ENCODE peak calls at places on chromosomes 2 and 18, in nine cellular contexts. One of them, this sample, is unnamed. For H3K4me1, the result is how much of the 10 kb centered on the place peaks cover.

GRCh38 chr2:1690056-1690775 is 54.1 kb downstream of the PXDN start:
- DNase-seq in A549: no peak
- DNase-seq in sigmoid colon: no peak
- DNase-seq in tibial nerve: no peak
- DNase-seq in prostate gland: no peak
- DNase-seq in GM12878: no peak
- DNase-seq in spleen: no peak
- DNase-seq in breast epithelium: no peak
- DNase-seq in suprapubic skin: no peak
- DNase-seq in this sample: no peak

GRCh38 chr2:128442891-128443302 is 124.2 kb upstream of the HS6ST1 start:
- DNase-seq in suprapubic skin: peak
- DNase-seq in breast epithelium: peak
- DNase-seq in GM12878: no peak
- DNase-seq in tibial nerve: no peak
- DNase-seq in A549: no peak
- DNase-seq in spleen: peak
- DNase-seq in sigmoid colon: peak
- DNase-seq in prostate gland: no peak
- DNase-seq in this sample: no peak

GRCh38 chr18:8468911-8469310 is 140.3 kb upstream of the RAB12 start:
- DNase-seq in tibial nerve: no peak
- DNase-seq in spleen: no peak
- DNase-seq in sigmoid colon: no peak
- DNase-seq in prostate gland: no peak
- DNase-seq in A549: no peak
- DNase-seq in breast epithelium: no peak
- DNase-seq in GM12878: no peak
- DNase-seq in suprapubic skin: no peak
- DNase-seq in this sample: no peak

GRCh38 chr18:54962919-54963645 is 3.8 kb upstream of the CCDC68 start:
- DNase-seq in A549: no peak
- DNase-seq in spleen: no peak
- DNase-seq in breast epithelium: no peak
- DNase-seq in tibial nerve: no peak
- DNase-seq in suprapubic skin: no peak
- DNase-seq in sigmoid colon: no peak
- DNase-seq in GM12878: no peak
- DNase-seq in prostate gland: no peak
- DNase-seq in this sample: no peak

GRCh38 chr2:96143848-96144480 is 1.3 kb downstream of the DUSP2 start:
- DNase-seq in A549: peak
- DNase-seq in suprapubic skin: no peak
- DNase-seq in spleen: peak
- DNase-seq in prostate gland: no peak
- DNase-seq in tibial nerve: no peak
- DNase-seq in GM12878: no peak
- DNase-seq in sigmoid colon: peak
- DNase-seq in breast epithelium: no peak
- DNase-seq in this sample: no peak

GRCh38 chr2:11778923-11779757 is 32.7 kb downstream of the LPIN1 start:
- DNase-seq in suprapubic skin: peak
- DNase-seq in prostate gland: peak
- DNase-seq in tibial nerve: peak
- DNase-seq in A549: peak
- DNase-seq in sigmoid colon: peak
- DNase-seq in breast epithelium: peak
- DNase-seq in spleen: peak
- DNase-seq in GM12878: no peak
- DNase-seq in this sample: peak

GRCh38 chr2:232439758-232440135 is 16.2 kb upstream of the ALPI start:
- DNase-seq in GM12878: no peak
- DNase-seq in A549: no peak
- DNase-seq in suprapubic skin: no peak
- DNase-seq in sigmoid colon: no peak
- DNase-seq in tibial nerve: no peak
- DNase-seq in breast epithelium: no peak
- DNase-seq in spleen: peak
- DNase-seq in prostate gland: no peak
- DNase-seq in this sample: peak

GRCh38 chr18:68400889-68401288 is 314.0 kb downstream of the TMX3 start:
- DNase-seq in spleen: no peak
- DNase-seq in suprapubic skin: no peak
- DNase-seq in A549: no peak
- DNase-seq in breast epithelium: no peak
- DNase-seq in prostate gland: no peak
- DNase-seq in tibial nerve: no peak
- DNase-seq in sigmoid colon: no peak
- DNase-seq in GM12878: no peak
- DNase-seq in this sample: no peak

GRCh38 chr2:233862261-233862768 is 5.9 kb downstream of the MSL3B start:
- DNase-seq in tibial nerve: no peak
- DNase-seq in prostate gland: no peak
- DNase-seq in A549: no peak
- DNase-seq in breast epithelium: no peak
- DNase-seq in sigmoid colon: no peak
- DNase-seq in spleen: no peak
- DNase-seq in GM12878: no peak
- DNase-seq in suprapubic skin: no peak
- DNase-seq in this sample: no peak

GRCh38 chr2:233866479-233866878 is 1.7 kb downstream of the MSL3B start:
- DNase-seq in prostate gland: no peak
- DNase-seq in breast epithelium: no peak
- DNase-seq in tibial nerve: no peak
- DNase-seq in spleen: no peak
- DNase-seq in sigmoid colon: no peak
- DNase-seq in A549: no peak
- DNase-seq in suprapubic skin: no peak
- DNase-seq in GM12878: no peak
- DNase-seq in this sample: no peak

GRCh38 chr2:233865838-233866237 is 2.3 kb downstream of the MSL3B start:
- DNase-seq in suprapubic skin: no peak
- DNase-seq in A549: no peak
- DNase-seq in tibial nerve: no peak
- DNase-seq in GM12878: no peak
- DNase-seq in sigmoid colon: no peak
- DNase-seq in spleen: no peak
- DNase-seq in prostate gland: no peak
- DNase-seq in breast epithelium: no peak
- DNase-seq in this sample: no peak

GRCh38 chr2:233871432-233871831 is 3.2 kb upstream of the MSL3B start:
- DNase-seq in breast epithelium: no peak
- DNase-seq in tibial nerve: no peak
- DNase-seq in GM12878: no peak
- DNase-seq in sigmoid colon: no peak
- DNase-seq in suprapubic skin: no peak
- DNase-seq in spleen: no peak
- DNase-seq in A549: no peak
- DNase-seq in prostate gland: no peak
- DNase-seq in this sample: no peak

GRCh38 chr2:233867993-233868532 is at the start of gene MSL3B:
- DNase-seq in spleen: peak
- DNase-seq in sigmoid colon: no peak
- DNase-seq in tibial nerve: no peak
- DNase-seq in suprapubic skin: no peak
- DNase-seq in breast epithelium: no peak
- DNase-seq in A549: peak
- DNase-seq in GM12878: no peak
- DNase-seq in prostate gland: no peak
- DNase-seq in this sample: no peak
- TF ChIP-seq POLR2A in spleen: no peak
- TF ChIP-seq POLR2A in sigmoid colon: no peak
- TF ChIP-seq POLR2A in tibial nerve: no peak
- TF ChIP-seq POLR2A in suprapubic skin: no peak
- TF ChIP-seq POLR2A in breast epithelium: no peak
- TF ChIP-seq POLR2A in A549: peak
- TF ChIP-seq POLR2A in GM12878: peak
- TF ChIP-seq POLR2A in prostate gland: no peak
- TF ChIP-seq POLR2A in this sample: no peak

GRCh38 chr2:36406296-36406695 is 50.7 kb downstream of the CRIM1 start:
- DNase-seq in spleen: no peak
- DNase-seq in tibial nerve: no peak
- DNase-seq in breast epithelium: no peak
- DNase-seq in suprapubic skin: no peak
- DNase-seq in prostate gland: no peak
- DNase-seq in sigmoid colon: no peak
- DNase-seq in A549: no peak
- DNase-seq in GM12878: no peak
- DNase-seq in this sample: no peak

GRCh38 chr2:36410681-36411080 is 55.1 kb downstream of the CRIM1 start:
- DNase-seq in suprapubic skin: no peak
- DNase-seq in GM12878: no peak
- DNase-seq in spleen: no peak
- DNase-seq in breast epithelium: no peak
- DNase-seq in A549: no peak
- DNase-seq in tibial nerve: no peak
- DNase-seq in prostate gland: no peak
- DNase-seq in sigmoid colon: no peak
- DNase-seq in this sample: no peak

GRCh38 chr2:36407403-36407802 is 51.8 kb downstream of the CRIM1 start:
- DNase-seq in prostate gland: no peak
- DNase-seq in breast epithelium: no peak
- DNase-seq in suprapubic skin: no peak
- DNase-seq in sigmoid colon: no peak
- DNase-seq in tibial nerve: no peak
- DNase-seq in GM12878: no peak
- DNase-seq in A549: no peak
- DNase-seq in spleen: no peak
- DNase-seq in this sample: no peak

GRCh38 chr2:36409971-36410370 is 54.4 kb downstream of the CRIM1 start:
- DNase-seq in breast epithelium: no peak
- DNase-seq in A549: no peak
- DNase-seq in prostate gland: no peak
- DNase-seq in sigmoid colon: no peak
- DNase-seq in spleen: no peak
- DNase-seq in suprapubic skin: no peak
- DNase-seq in tibial nerve: no peak
- DNase-seq in GM12878: no peak
- DNase-seq in this sample: no peak

DNA sequence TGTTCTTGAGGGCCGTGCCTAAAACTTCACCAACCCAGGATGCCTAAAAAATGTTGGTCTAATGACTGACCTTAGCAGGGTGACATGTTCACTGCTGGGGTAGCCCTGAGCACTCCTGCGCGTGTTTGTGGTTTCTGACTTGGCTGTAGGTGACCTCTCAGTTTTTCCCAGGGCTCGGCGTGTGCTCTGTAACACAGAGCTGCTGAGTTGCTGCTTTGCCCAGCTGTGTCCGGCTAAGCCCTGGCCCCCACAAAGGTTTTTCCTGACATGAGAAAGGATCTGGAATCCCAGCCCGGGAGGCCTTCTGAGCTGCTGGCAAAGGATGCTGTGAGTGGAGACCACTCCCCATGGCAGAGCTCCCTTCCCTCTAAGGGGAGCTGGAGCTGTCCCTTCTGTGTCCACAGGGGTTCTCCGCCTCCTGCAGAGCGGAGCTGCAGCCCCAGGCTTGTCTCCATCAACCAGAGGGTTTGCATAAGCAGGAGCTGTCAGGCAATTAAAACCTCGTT is 52.7 kb downstream of the CRIM1 start:
- DNase-seq in breast epithelium: peak
- DNase-seq in spleen: peak
- DNase-seq in sigmoid colon: no peak
- DNase-seq in A549: peak
- DNase-seq in prostate gland: no peak
- DNase-seq in GM12878: no peak
- DNase-seq in tibial nerve: no peak
- DNase-seq in suprapubic skin: no peak
- DNase-seq in this sample: peak
- H3K4me1 ChIP-seq in breast epithelium: under half
- H3K4me1 ChIP-seq in spleen: half or more
- H3K4me1 ChIP-seq in sigmoid colon: under half
- H3K4me1 ChIP-seq in A549: half or more
- H3K4me1 ChIP-seq in prostate gland: under half
- H3K4me1 ChIP-seq in GM12878: under half
- H3K4me1 ChIP-seq in tibial nerve: under half
- H3K4me1 ChIP-seq in suprapubic skin: under half
- H3K4me1 ChIP-seq in this sample: under half

DNA sequence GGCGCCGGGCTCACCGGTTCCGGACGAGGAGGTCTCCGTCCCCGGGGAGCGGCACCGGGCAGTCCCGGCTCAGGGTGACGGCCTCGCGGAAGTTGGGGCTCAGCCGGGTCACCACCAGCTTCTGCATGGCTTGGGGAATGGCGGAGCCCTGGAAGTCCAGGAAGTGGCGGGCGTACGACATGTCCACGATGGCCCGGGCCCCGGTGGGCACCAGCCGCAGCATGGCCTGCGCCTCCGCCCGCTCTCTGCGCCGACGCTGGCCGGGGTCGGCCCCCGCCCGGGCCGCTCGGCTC is 157 bp downstream of the PTGR3 start:
- DNase-seq in sigmoid colon: peak
- DNase-seq in tibial nerve: no peak
- DNase-seq in breast epithelium: no peak
- DNase-seq in suprapubic skin: no peak
- DNase-seq in spleen: peak
- DNase-seq in prostate gland: no peak
- DNase-seq in GM12878: no peak
- DNase-seq in A549: no peak
- DNase-seq in this sample: no peak
- TF ChIP-seq POLR2A in sigmoid colon: no peak
- TF ChIP-seq POLR2A in tibial nerve: peak
- TF ChIP-seq POLR2A in breast epithelium: no peak
- TF ChIP-seq POLR2A in suprapubic skin: no peak
- TF ChIP-seq POLR2A in spleen: no peak
- TF ChIP-seq POLR2A in prostate gland: peak
- TF ChIP-seq POLR2A in GM12878: peak
- TF ChIP-seq POLR2A in A549: peak
- TF ChIP-seq POLR2A in this sample: no peak

GRCh38 chr2:241901018-241901380 is 31.5 kb downstream of the RTP5 start:
- DNase-seq in prostate gland: no peak
- DNase-seq in spleen: peak
- DNase-seq in sigmoid colon: no peak
- DNase-seq in suprapubic skin: peak
- DNase-seq in A549: no peak
- DNase-seq in breast epithelium: no peak
- DNase-seq in tibial nerve: no peak
- DNase-seq in GM12878: no peak
- DNase-seq in this sample: peak

GRCh38 chr2:241897231-241897916 is 27.8 kb downstream of the RTP5 start:
- DNase-seq in GM12878: no peak
- DNase-seq in breast epithelium: no peak
- DNase-seq in suprapubic skin: peak
- DNase-seq in prostate gland: no peak
- DNase-seq in spleen: peak
- DNase-seq in tibial nerve: peak
- DNase-seq in A549: no peak
- DNase-seq in sigmoid colon: no peak
- DNase-seq in this sample: peak

GRCh38 chr2:241900251-241901017 is 30.9 kb downstream of the RTP5 start:
- DNase-seq in GM12878: no peak
- DNase-seq in suprapubic skin: peak
- DNase-seq in breast epithelium: no peak
- DNase-seq in A549: no peak
- DNase-seq in sigmoid colon: no peak
- DNase-seq in spleen: peak
- DNase-seq in prostate gland: no peak
- DNase-seq in tibial nerve: no peak
- DNase-seq in this sample: peak

GRCh38 chr2:241896746-241897201 is 27.2 kb downstream of the RTP5 start:
- DNase-seq in GM12878: no peak
- DNase-seq in breast epithelium: no peak
- DNase-seq in suprapubic skin: peak
- DNase-seq in tibial nerve: peak
- DNase-seq in spleen: peak
- DNase-seq in A549: no peak
- DNase-seq in prostate gland: no peak
- DNase-seq in sigmoid colon: no peak
- DNase-seq in this sample: peak

DNA sequence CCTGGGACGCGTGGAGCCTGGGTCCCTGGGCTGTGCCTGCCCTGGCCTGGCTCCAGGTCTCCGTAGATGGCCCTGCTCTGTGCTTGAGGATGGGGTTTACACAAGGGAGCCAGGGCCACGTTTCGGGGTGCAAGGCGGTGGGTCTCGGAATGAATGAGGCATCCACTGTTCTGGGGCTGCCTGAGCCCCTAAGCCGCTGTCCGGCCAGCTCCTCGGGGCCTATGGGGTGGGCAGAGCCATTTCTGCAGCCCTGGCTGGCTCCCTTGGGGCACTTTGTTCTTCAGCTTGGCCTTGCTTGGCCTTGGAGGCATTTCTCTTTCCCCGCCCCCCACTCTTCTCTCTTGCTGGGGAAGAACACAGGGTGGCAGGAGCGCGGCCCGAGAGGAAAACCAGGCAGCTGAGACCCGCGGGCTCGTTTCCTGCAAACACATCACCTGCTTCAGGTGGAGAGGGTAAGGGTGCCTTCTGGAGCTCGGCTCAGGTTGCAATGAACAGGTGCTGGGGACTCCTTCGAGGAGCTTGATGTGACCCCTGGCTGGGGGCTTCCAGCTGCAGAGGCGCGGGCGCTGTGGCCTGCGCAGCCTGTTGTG is 29.2 kb downstream of the RTP5 start:
- DNase-seq in spleen: peak
- DNase-seq in A549: no peak
- DNase-seq in tibial nerve: no peak
- DNase-seq in GM12878: no peak
- DNase-seq in breast epithelium: no peak
- DNase-seq in sigmoid colon: peak
- DNase-seq in suprapubic skin: peak
- DNase-seq in prostate gland: no peak
- DNase-seq in this sample: peak
- H3K4me1 ChIP-seq in spleen: under half
- H3K4me1 ChIP-seq in A549: under half
- H3K4me1 ChIP-seq in tibial nerve: under half
- H3K4me1 ChIP-seq in GM12878: under half
- H3K4me1 ChIP-seq in breast epithelium: under half
- H3K4me1 ChIP-seq in sigmoid colon: under half
- H3K4me1 ChIP-seq in suprapubic skin: half or more
- H3K4me1 ChIP-seq in prostate gland: under half
- H3K4me1 ChIP-seq in this sample: under half